ENCODE peak calls at places on chromosomes 5 and 9, in ten cellular contexts. W is breast epithelium, N is GM23248, M is endothelial cell of umbilical vein, F is GM23338, J is left ventricle myocardium inferior, Z is aorta, O is tibial artery, Q is keratinocyte, G is body of pancreas. R is an unnamed sample. For H3K4me1, the result is how much of the 10 kb centered on the place peaks cover.

GRCh38 chr5:34452170-34452828 is 203.8 kb upstream of the RAI14 start:
- DNase-seq in W (no peak), M (peak), G (peak), Z (no peak), O (no peak), Q (no peak), N (peak), F (peak), J (no peak), R (no peak)

GRCh38 chr5:16885635-16886365 is 50.3 kb downstream of the MYO10 start:
- DNase-seq in Q (no peak), G (no peak), J (no peak), W (no peak), F (no peak), Z (no peak), M (no peak), O (no peak), N (no peak), R (no peak)

GRCh38 chr9:130265431-130266235 is at the start of gene HMCN2:
- DNase-seq in J (peak), Q (no peak), Z (peak), G (no peak), W (peak), F (peak), M (no peak), N (peak), O (peak), R (no peak)

GRCh38 chr5:165209101-165209727 is 1703.8 kb downstream of the MAT2B start:
- DNase-seq in G (no peak), Z (no peak), N (peak), W (no peak), M (peak), Q (no peak), J (no peak), O (no peak), F (peak), R (peak)

GRCh38 chr9:2192356-2192979 is 177.3 kb downstream of the SMARCA2 start:
- DNase-seq in Z (no peak), G (no peak), W (no peak), Q (no peak), O (no peak), N (peak), M (no peak), J (no peak), F (no peak), R (no peak)

GRCh38 chr9:17332129-17332528 is 197.3 kb downstream of the CNTLN start:
- DNase-seq in M (no peak), W (no peak), O (no peak), N (no peak), Z (no peak), F (no peak), J (no peak), G (no peak), Q (no peak), R (no peak)

GRCh38 chr9:136880651-136881050 is 5.7 kb upstream of the TRAF2 start:
- DNase-seq in J (no peak), F (no peak), Z (no peak), G (no peak), W (no peak), M (no peak), O (no peak), Q (no peak), N (no peak), R (no peak)

GRCh38 chr9:124022201-124023121 is 10.9 kb downstream of the LHX2 start:
- DNase-seq in Z (no peak), O (peak), G (no peak), J (no peak), N (no peak), Q (no peak), F (peak), M (no peak), W (no peak), R (peak)

GRCh38 chr9:131048820-131049219 is 39.8 kb downstream of the LAMC3 start:
- DNase-seq in O (no peak), F (no peak), N (no peak), G (no peak), Q (no peak), W (no peak), M (no peak), Z (no peak), J (no peak), R (no peak)

GRCh38 chr5:168788107-168788506 is 208.9 kb upstream of the PANK3 start:
- DNase-seq in O (no peak), Q (no peak), Z (no peak), W (no peak), G (no peak), J (no peak), M (no peak), N (no peak), F (no peak), R (no peak)

GRCh38 chr9:115883467-115884329 is 269.9 kb upstream of the PAPPA start:
- DNase-seq in N (peak), Q (peak), Z (no peak), G (peak), J (no peak), M (peak), F (peak), O (no peak), W (no peak), R (peak)

GRCh38 chr9:77305622-77306365 is 128.5 kb downstream of the VPS13A start:
- DNase-seq in M (no peak), Z (no peak), G (no peak), N (peak), J (no peak), O (no peak), F (no peak), W (no peak), Q (peak), R (no peak)

GRCh38 chr5:97471951-97472350 is 288.9 kb upstream of the RIOK2 start:
- DNase-seq in Z (no peak), Q (no peak), N (no peak), O (no peak), J (no peak), W (no peak), G (no peak), M (no peak), F (no peak), R (no peak)

GRCh38 chr9:134690946-134691694 is 49.5 kb downstream of the COL5A1 start:
- DNase-seq in M (no peak), J (peak), F (no peak), N (peak), O (peak), Q (no peak), G (no peak), W (no peak), Z (peak), R (no peak)

GRCh38 chr5:109620651-109621050 is 69.1 kb upstream of the MAN2A1 start:
- DNase-seq in N (no peak), W (no peak), Q (no peak), J (no peak), G (no peak), O (no peak), F (no peak), M (no peak), Z (no peak), R (no peak)

GRCh38 chr5:122921826-122922225 is 76.4 kb downstream of the SNX24 start:
- DNase-seq in F (peak), W (no peak), J (no peak), G (no peak), O (no peak), Z (no peak), N (peak), Q (no peak), M (no peak), R (peak)

GRCh38 chr5:152556779-152557178 is 151.7 kb upstream of the NMUR2 start:
- DNase-seq in N (no peak), M (no peak), O (no peak), Z (no peak), J (no peak), F (no peak), G (peak), W (no peak), Q (no peak), R (no peak)

GRCh38 chr9:106962105-106962504 is 99.1 kb downstream of the ZNF462 start:
- DNase-seq in F (no peak), M (no peak), N (peak), J (no peak), W (no peak), Z (no peak), Q (no peak), G (no peak), O (no peak), R (peak)

GRCh38 chr5:10607023-10607665 is 43.3 kb downstream of the ANKRD33B start:
- DNase-seq in F (peak), J (peak), Z (no peak), N (no peak), M (peak), O (peak), G (no peak), W (no peak), Q (no peak), R (peak)

GRCh38 chr5:44842491-44843282 is 33.9 kb downstream of the MRPS30 start:
- DNase-seq in G (no peak), M (no peak), N (no peak), F (no peak), Q (no peak), Z (no peak), J (no peak), W (no peak), O (no peak), R (no peak)

GRCh38 chr5:158121678-158122077 is 262.7 kb upstream of the CLINT1 start:
- DNase-seq in J (no peak), W (no peak), O (no peak), Z (no peak), Q (no peak), G (no peak), F (peak), N (no peak), M (no peak), R (no peak)

GRCh38 chr9:128124873-128125574 is 2.5 kb downstream of the PTGES2 start:
- DNase-seq in M (peak), W (no peak), J (peak), F (peak), Z (peak), O (no peak), N (peak), Q (no peak), G (peak), R (peak)

GRCh38 chr5:174427304-174427703 is 297.1 kb upstream of the MSX2 start:
- DNase-seq in Q (no peak), O (no peak), J (no peak), W (no peak), M (no peak), F (no peak), N (no peak), Z (no peak), G (no peak), R (no peak)

GRCh38 chr5:124408738-124409453 is 337.5 kb downstream of the ZNF608 start:
- DNase-seq in F (no peak), M (no peak), N (peak), Z (no peak), O (no peak), J (no peak), Q (no peak), W (no peak), G (no peak), R (peak)

GRCh38 chr5:151758141-151758429 is 346 bp downstream of the ATOX1 start:
- DNase-seq in W (no peak), M (no peak), N (no peak), F (no peak), Z (no peak), J (no peak), Q (no peak), G (peak), O (no peak), R (no peak)

GRCh38 chr5:36305571-36306326 is 4.0 kb upstream of the RANBP3L start:
- DNase-seq in W (peak), F (peak), O (peak), M (peak), N (peak), G (peak), J (peak), Q (no peak), Z (peak), R (peak)

GRCh38 chr9:99822096-99822595 is 461 bp downstream of the NR4A3 start:
- DNase-seq in N (peak), G (peak), W (no peak), M (no peak), F (no peak), Q (no peak), O (no peak), J (no peak), Z (no peak), R (no peak)

GRCh38 chr5:73897886-73898285 is 271.9 kb downstream of the ARHGEF28 start:
- DNase-seq in J (peak), G (no peak), N (no peak), Q (no peak), Z (no peak), F (no peak), W (no peak), O (no peak), M (no peak), R (no peak)

GRCh38 chr5:112154940-112155686 is 264.0 kb downstream of the EPB41L4A start:
- DNase-seq in Z (no peak), Q (no peak), O (no peak), W (no peak), J (no peak), N (peak), M (no peak), F (no peak), G (no peak), R (no peak)

GRCh38 chr5:148011407-148012124 is 52.2 kb upstream of the SPINK5 start:
- DNase-seq in W (no peak), N (peak), Q (peak), M (peak), Z (no peak), G (no peak), O (no peak), J (no peak), F (no peak), R (peak)

GRCh38 chr5:1662559-1663043 is 137.0 kb downstream of the MRPL36 start:
- DNase-seq in G (no peak), Q (no peak), F (no peak), N (no peak), Z (peak), M (no peak), W (no peak), J (no peak), O (no peak), R (no peak)

GRCh38 chr5:82406200-82406773 is 128.1 kb upstream of the RPS23 start:
- DNase-seq in M (peak), G (no peak), N (peak), W (no peak), O (no peak), J (no peak), Z (no peak), Q (peak), F (peak), R (peak)

GRCh38 chr5:157303667-157304327 is 37.9 kb downstream of the CYFIP2 start:
- DNase-seq in F (peak), M (no peak), N (no peak), Z (no peak), G (peak), Q (no peak), J (peak), O (no peak), W (no peak), R (no peak)

GRCh38 chr9:1273859-1274258 is 223.7 kb downstream of the DMRT2 start:
- DNase-seq in F (peak), W (no peak), J (no peak), M (no peak), Z (no peak), O (no peak), N (peak), G (no peak), Q (no peak), R (no peak)

GRCh38 chr9:12833701-12834100 is 58.9 kb downstream of the LURAP1L start:
- DNase-seq in M (no peak), Z (no peak), W (no peak), Q (no peak), G (no peak), F (no peak), N (no peak), J (no peak), O (no peak), R (no peak)

GRCh38 chr9:133168432-133168831 is 4.7 kb upstream of the GBGT1 start:
- DNase-seq in Q (no peak), Z (no peak), O (no peak), M (no peak), F (no peak), G (no peak), W (no peak), N (peak), J (no peak), R (no peak)

GRCh38 chr5:132254321-132254977 is 3.0 kb upstream of the PDLIM4 start:
- DNase-seq in N (no peak), O (peak), Q (no peak), F (no peak), G (peak), J (peak), M (no peak), Z (peak), W (peak), R (no peak)

GRCh38 chr5:68547049-68547448 is 331.5 kb downstream of the PIK3R1 start:
- DNase-seq in Z (no peak), O (no peak), J (no peak), F (no peak), G (no peak), N (no peak), W (no peak), M (no peak), Q (no peak), R (no peak)

GRCh38 chr5:145072880-145073279 is 762.3 kb downstream of the PRELID2 start:
- DNase-seq in F (no peak), Z (no peak), Q (no peak), M (no peak), N (no peak), G (no peak), J (no peak), O (no peak), W (no peak), R (no peak)

GRCh38 chr9:132079391-132080071 is at the start of gene MED27:
- DNase-seq in F (peak), J (peak), Z (peak), O (peak), Q (no peak), W (peak), G (peak), N (peak), M (peak), R (peak)

GRCh38 chr9:132077881-132078280 is 1.8 kb downstream of the MED27 start:
- DNase-seq in F (no peak), N (peak), Z (no peak), G (no peak), O (no peak), W (no peak), J (no peak), Q (no peak), M (no peak), R (no peak)

GRCh38 chr9:132075853-132076252 is 3.8 kb downstream of the MED27 start:
- DNase-seq in O (no peak), W (no peak), F (no peak), J (no peak), M (no peak), G (no peak), Z (no peak), Q (no peak), N (no peak), R (no peak)

GRCh38 chr9:132082188-132082587 is 2.5 kb upstream of the MED27 start:
- DNase-seq in N (no peak), W (no peak), O (no peak), Q (no peak), F (peak), M (no peak), G (no peak), J (no peak), Z (no peak), R (no peak)

GRCh38 chr9:132078369-132079356 is 1.0 kb downstream of the MED27 start:
- DNase-seq in G (peak), F (no peak), O (no peak), J (no peak), M (peak), Q (no peak), N (peak), W (no peak), Z (peak), R (peak)
- H3K4me1 ChIP-seq in G (under half), F (under half), O (under half), J (under half), M (under half), Q (under half), N (under half), W (under half), Z (under half), R (under half)

GRCh38 chr5:134088291-134088690 is 26.2 kb upstream of the TCF7 start:
- DNase-seq in Z (no peak), J (no peak), M (no peak), Q (no peak), O (no peak), N (peak), G (no peak), F (no peak), W (no peak), R (peak)
- H3K4me1 ChIP-seq in Z (under half), J (under half), M (under half), Q (under half), O (under half), N (under half), G (under half), F (under half), W (under half), R (under half)

GRCh38 chr9:79384506-79384905 is 187.3 kb upstream of the TLE4 start:
- DNase-seq in G (no peak), F (no peak), J (no peak), N (no peak), M (no peak), W (no peak), O (no peak), Q (no peak), Z (no peak), R (peak)
- H3K4me1 ChIP-seq in G (under half), F (under half), J (under half), N (under half), M (under half), W (under half), O (under half), Q (under half), Z (under half), R (under half)

GRCh38 chr5:39405489-39405888 is 19.3 kb downstream of the DAB2 start:
- DNase-seq in O (no peak), F (no peak), J (no peak), W (no peak), G (no peak), Z (no peak), M (no peak), N (no peak), Q (no peak), R (no peak)
- H3K4me1 ChIP-seq in O (under half), F (under half), J (under half), W (under half), G (under half), Z (under half), M (under half), N (half or more), Q (under half), R (under half)

DNA sequence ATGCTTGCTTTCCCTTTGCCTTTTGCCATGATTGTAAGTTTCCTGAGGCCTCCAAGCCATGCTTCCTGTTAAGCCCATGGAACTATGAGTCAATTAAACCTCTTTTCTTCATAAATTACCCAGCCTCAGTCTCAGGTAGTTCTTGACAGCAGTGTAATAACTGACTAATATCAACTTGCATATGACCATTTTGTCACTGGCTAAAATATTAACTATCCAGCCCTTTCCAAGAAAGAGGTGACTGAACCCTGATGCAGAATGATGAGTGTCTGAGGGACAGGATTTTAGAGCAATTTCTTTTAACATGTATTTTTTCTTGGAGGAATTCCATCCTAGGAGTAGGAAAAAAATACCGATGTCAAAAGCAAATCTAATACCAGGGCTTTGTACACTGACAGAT is 266.1 kb downstream of the SEMA5A start:
- DNase-seq in Z (no peak), Q (no peak), G (no peak), N (no peak), M (no peak), F (no peak), W (no peak), O (no peak), J (no peak), R (no peak)
- H3K4me1 ChIP-seq in Z (under half), Q (under half), G (under half), N (under half), M (under half), F (under half), W (under half), O (under half), J (under half), R (under half)

GRCh38 chr5:134592141-134592746 is 40.4 kb downstream of the SAR1B start:
- DNase-seq in Z (no peak), Q (no peak), F (peak), G (peak), W (no peak), O (no peak), M (peak), J (no peak), N (peak), R (peak)

GRCh38 chr5:134594336-134594735 is 38.3 kb downstream of the SAR1B start:
- DNase-seq in G (no peak), Z (no peak), W (no peak), F (no peak), O (no peak), Q (no peak), N (no peak), J (no peak), M (no peak), R (no peak)

GRCh38 chr5:134594797-134595457 is 37.7 kb downstream of the SAR1B start:
- DNase-seq in O (no peak), N (no peak), Q (no peak), F (no peak), W (no peak), J (no peak), G (no peak), Z (no peak), M (no peak), R (no peak)

GRCh38 chr5:134590992-134591659 is 41.5 kb downstream of the SAR1B start:
- DNase-seq in F (no peak), Z (no peak), J (no peak), O (no peak), N (no peak), W (no peak), M (no peak), Q (no peak), G (no peak), R (no peak)

GRCh38 chr5:134595458-134595838 is 37.2 kb downstream of the SAR1B start:
- DNase-seq in Z (no peak), J (no peak), W (no peak), M (no peak), G (no peak), F (no peak), Q (no peak), N (no peak), O (no peak), R (no peak)
- H3K4me1 ChIP-seq in Z (under half), J (under half), W (under half), M (under half), G (under half), F (under half), Q (under half), N (under half), O (under half), R (under half)

GRCh38 chr5:149352169-149352568 is 5.7 kb upstream of the PCYOX1L start:
- DNase-seq in N (no peak), Z (no peak), Q (no peak), M (no peak), G (no peak), J (no peak), O (no peak), W (no peak), F (no peak), R (no peak)
- H3K4me1 ChIP-seq in N (under half), Z (under half), Q (under half), M (under half), G (under half), J (under half), O (under half), W (under half), F (under half), R (under half)

R was measured in astrocyte.